ENCODE peak calls at places on chromosome 14, in nine cellular contexts. L is body of pancreas; I is HS-5; D is NCI-H1436; G is CD8-positive, alpha-beta T cell; Z is hypothalamus; J is HFFc6; Y is mesothelial cell of epicardium; A is stimulated activated CD4-positive, alpha-beta T cell treated with anti-CD3 and anti-CD28 coated beads, Interleukin-15, amount 100 ng/mL, for 1 hour. P is an unnamed sample.

GRCh38 chr14:23512156-23512555 is 39.4 kb downstream of the ZFHX2 start:
- DNase-seq in L (no peak), I (no peak), G (no peak), J (no peak), Y (no peak), D (peak; percentile 43), Z (peak; percentile 48), A (no peak), P (no peak)

GRCh38 chr14:95551435-95551834 is 16.6 kb downstream of the GLRX5 start:
- DNase-seq in Z (no peak), L (no peak), A (no peak), G (no peak), J (no peak), D (no peak), Y (no peak), I (no peak), P (no peak)

GRCh38 chr14:78405071-78405856 is 235.1 kb downstream of the NRXN3 start:
- DNase-seq in I (no peak), J (no peak), Z (no peak), L (no peak), Y (no peak), D (no peak), A (no peak), G (no peak), P (no peak)

GRCh38 chr14:79473676-79474075 is 737.6 kb downstream of the DIO2 start:
- DNase-seq in A (no peak), Z (no peak), Y (no peak), J (no peak), I (no peak), L (no peak), D (no peak), G (no peak), P (no peak)

GRCh38 chr14:105473677-105474477 is 744 bp upstream of the CRIP2 start:
- DNase-seq in D (peak; percentile 88), L (peak; percentile 92), A (peak; percentile 50), J (peak; percentile 70), G (peak; percentile 77), I (peak; percentile 22), Z (no peak), Y (peak; percentile 95), P (peak; percentile 53)

GRCh38 chr14:70780396-70781075 is 28.8 kb downstream of the MAP3K9 start:
- DNase-seq in I (no peak), D (no peak), L (peak; percentile 42), G (no peak), Y (no peak), A (no peak), Z (no peak), J (no peak), P (no peak)

GRCh38 chr14:89408907-89409675 is 7.9 kb downstream of the FOXN3 start:
- DNase-seq in Z (no peak), I (no peak), Y (no peak), L (no peak), A (no peak), D (no peak), G (no peak), J (no peak), P (no peak)

GRCh38 chr14:93246534-93246933 is 39.5 kb downstream of the UBR7 start:
- DNase-seq in D (no peak), I (no peak), Z (no peak), A (no peak), G (no peak), L (no peak), Y (no peak), J (no peak), P (no peak)

GRCh38 chr14:37903561-37904191 is 304.0 kb upstream of the SSTR1 start:
- DNase-seq in A (no peak), D (peak; percentile 63), Y (no peak), L (peak; percentile 29), G (peak; percentile 5), I (no peak), Z (no peak), J (peak; percentile 54), P (peak; percentile 1)

GRCh38 chr14:105537580-105538474 is 11.4 kb downstream of the TMEM121 start:
- DNase-seq in J (no peak), I (no peak), L (peak; percentile 55), D (peak; percentile 29), A (peak; percentile 58), Z (peak; percentile 2), Y (no peak), G (peak; percentile 80), P (no peak)

GRCh38 chr14:60242420-60242819 is 6.6 kb upstream of the PPM1A start:
- DNase-seq in D (no peak), A (no peak), Y (no peak), Z (no peak), I (no peak), G (no peak), J (no peak), L (no peak), P (peak; percentile 17)

GRCh38 chr14:51609251-51609986 is 42.3 kb upstream of the FRMD6 start:
- DNase-seq in L (no peak), I (no peak), A (no peak), D (no peak), Y (no peak), J (no peak), Z (no peak), G (no peak), P (no peak)

P was measured in GDM1.